ENCODE peak calls at places on chromosomes 3 and 15, in four cellular contexts. One of them, this sample, is unnamed.

GRCh38 chr3:85576091-85576690 is 617.4 kb downstream of the CADM2 start:
- DNase-seq in GM13977: peak
- DNase-seq in breast epithelium: peak
- DNase-seq in cardiac muscle cell: peak
- DNase-seq in this sample: no peak

GRCh38 chr15:72202302-72202701 is 4.7 kb upstream of the GRAMD2A start:
- DNase-seq in GM13977: no peak
- DNase-seq in breast epithelium: no peak
- DNase-seq in cardiac muscle cell: no peak
- DNase-seq in this sample: no peak

GRCh38 chr15:40929730-40930429 is 740 bp downstream of the DLL4 start:
- DNase-seq in GM13977: no peak
- DNase-seq in breast epithelium: no peak
- DNase-seq in cardiac muscle cell: peak
- DNase-seq in this sample: no peak

GRCh38 chr3:113912551-113913246 is 35.1 kb upstream of the ZDHHC23 start:
- DNase-seq in GM13977: peak
- DNase-seq in breast epithelium: peak
- DNase-seq in cardiac muscle cell: peak
- DNase-seq in this sample: no peak

GRCh38 chr3:66138336-66139234 is 82.2 kb upstream of the SLC25A26 start:
- DNase-seq in GM13977: peak
- DNase-seq in breast epithelium: peak
- DNase-seq in cardiac muscle cell: peak
- DNase-seq in this sample: no peak

GRCh38 chr3:4749567-4750002 is 229.7 kb upstream of the BHLHE40 start:
- DNase-seq in GM13977: no peak
- DNase-seq in breast epithelium: no peak
- DNase-seq in cardiac muscle cell: no peak
- DNase-seq in this sample: no peak

GRCh38 chr3:24196526-24196925 is 251.4 kb downstream of the NR1D2 start:
- DNase-seq in GM13977: no peak
- DNase-seq in breast epithelium: no peak
- DNase-seq in cardiac muscle cell: peak
- DNase-seq in this sample: no peak

GRCh38 chr3:171177056-171177455 is 150.5 kb upstream of the SLC2A2 start:
- DNase-seq in GM13977: no peak
- DNase-seq in breast epithelium: no peak
- DNase-seq in cardiac muscle cell: no peak
- DNase-seq in this sample: no peak

GRCh38 chr3:115401298-115401697 is 222.0 kb upstream of the GAP43 start:
- DNase-seq in GM13977: no peak
- DNase-seq in breast epithelium: no peak
- DNase-seq in cardiac muscle cell: peak
- DNase-seq in this sample: no peak

GRCh38 chr3:46006646-46007045 is 11.0 kb upstream of the FYCO1 start:
- DNase-seq in GM13977: no peak
- DNase-seq in breast epithelium: no peak
- DNase-seq in cardiac muscle cell: peak
- DNase-seq in this sample: no peak

GRCh38 chr15:63600001-63600645 is 2.9 kb downstream of the FBXL22 start:
- DNase-seq in GM13977: no peak
- DNase-seq in breast epithelium: no peak
- DNase-seq in cardiac muscle cell: peak
- DNase-seq in this sample: no peak

GRCh38 chr3:18241837-18242236 is 183.3 kb downstream of the SATB1 start:
- DNase-seq in GM13977: no peak
- DNase-seq in breast epithelium: no peak
- DNase-seq in cardiac muscle cell: no peak
- DNase-seq in this sample: no peak

GRCh38 chr3:171429635-171430034 is 30.6 kb downstream of the TNIK start:
- DNase-seq in GM13977: no peak
- DNase-seq in breast epithelium: no peak
- DNase-seq in cardiac muscle cell: no peak
- DNase-seq in this sample: no peak

GRCh38 chr3:182375921-182376320 is 417.4 kb upstream of the ATP11B start:
- DNase-seq in GM13977: no peak
- DNase-seq in breast epithelium: no peak
- DNase-seq in cardiac muscle cell: no peak
- DNase-seq in this sample: no peak

GRCh38 chr15:66815322-66815721 is 113.3 kb downstream of the SMAD6 start:
- DNase-seq in GM13977: no peak
- DNase-seq in breast epithelium: no peak
- DNase-seq in cardiac muscle cell: peak
- DNase-seq in this sample: no peak

GRCh38 chr3:44330444-44330843 is 8.1 kb upstream of the TCAIM start:
- DNase-seq in GM13977: no peak
- DNase-seq in breast epithelium: no peak
- DNase-seq in cardiac muscle cell: no peak
- DNase-seq in this sample: no peak

GRCh38 chr3:67804089-67804488 is 149.7 kb upstream of the SUCLG2 start:
- DNase-seq in GM13977: no peak
- DNase-seq in breast epithelium: no peak
- DNase-seq in cardiac muscle cell: no peak
- DNase-seq in this sample: no peak

GRCh38 chr3:108477511-108478147 is 32.8 kb downstream of the MYH15 start:
- DNase-seq in GM13977: peak
- DNase-seq in breast epithelium: no peak
- DNase-seq in cardiac muscle cell: peak
- DNase-seq in this sample: no peak

GRCh38 chr15:33026614-33027013 is 167.9 kb downstream of the FMN1 start:
- DNase-seq in GM13977: no peak
- DNase-seq in breast epithelium: peak
- DNase-seq in cardiac muscle cell: no peak
- DNase-seq in this sample: no peak

GRCh38 chr3:50616770-50617095 is 218 bp upstream of the MAPKAPK3 start:
- DNase-seq in GM13977: peak
- DNase-seq in breast epithelium: peak
- DNase-seq in cardiac muscle cell: peak
- DNase-seq in this sample: peak

GRCh38 chr3:148230473-148230872 is 467.2 kb upstream of the AGTR1 start:
- DNase-seq in GM13977: no peak
- DNase-seq in breast epithelium: no peak
- DNase-seq in cardiac muscle cell: no peak
- DNase-seq in this sample: no peak

GRCh38 chr15:99619712-99620111 is 53.9 kb downstream of the MEF2A start:
- DNase-seq in GM13977: no peak
- DNase-seq in breast epithelium: no peak
- DNase-seq in cardiac muscle cell: peak
- DNase-seq in this sample: no peak

GRCh38 chr15:59812185-59812870 is 123.2 kb upstream of the BNIP2 start:
- DNase-seq in GM13977: no peak
- DNase-seq in breast epithelium: no peak
- DNase-seq in cardiac muscle cell: no peak
- DNase-seq in this sample: no peak

GRCh38 chr15:88788816-88789215 is 14.4 kb upstream of the ACAN start:
- DNase-seq in GM13977: no peak
- DNase-seq in breast epithelium: no peak
- DNase-seq in cardiac muscle cell: no peak
- DNase-seq in this sample: no peak

GRCh38 chr15:45704329-45705249 is 69.8 kb downstream of the SQOR start:
- DNase-seq in GM13977: no peak
- DNase-seq in breast epithelium: no peak
- DNase-seq in cardiac muscle cell: peak
- DNase-seq in this sample: no peak

GRCh38 chr15:88998980-88999713 is 86.0 kb upstream of the MFGE8 start:
- DNase-seq in GM13977: no peak
- DNase-seq in breast epithelium: no peak
- DNase-seq in cardiac muscle cell: no peak
- DNase-seq in this sample: no peak

GRCh38 chr15:74203914-74204431 is 1.4 kb upstream of the STRA6 start:
- DNase-seq in GM13977: no peak
- DNase-seq in breast epithelium: peak
- DNase-seq in cardiac muscle cell: peak
- DNase-seq in this sample: no peak

GRCh38 chr3:39146611-39147373 is 6.6 kb downstream of the CSRNP1 start:
- DNase-seq in GM13977: no peak
- DNase-seq in breast epithelium: peak
- DNase-seq in cardiac muscle cell: peak
- DNase-seq in this sample: peak

GRCh38 chr15:23372284-23372683 is 17.7 kb downstream of the GOLGA8S start:
- DNase-seq in GM13977: no peak
- DNase-seq in breast epithelium: no peak
- DNase-seq in cardiac muscle cell: peak
- DNase-seq in this sample: no peak

GRCh38 chr3:152688313-152688712 is 146.6 kb upstream of the P2RY1 start:
- DNase-seq in GM13977: no peak
- DNase-seq in breast epithelium: no peak
- DNase-seq in cardiac muscle cell: no peak
- DNase-seq in this sample: no peak

GRCh38 chr3:44223274-44223673 is 18.4 kb upstream of the TOPAZ1 start:
- DNase-seq in GM13977: no peak
- DNase-seq in breast epithelium: no peak
- DNase-seq in cardiac muscle cell: no peak
- DNase-seq in this sample: no peak

GRCh38 chr3:19934098-19934566 is at the start of gene EFHB:
- DNase-seq in GM13977: no peak
- DNase-seq in breast epithelium: no peak
- DNase-seq in cardiac muscle cell: peak
- DNase-seq in this sample: no peak

GRCh38 chr3:197858598-197858997 is 67.5 kb downstream of the LRCH3 start:
- DNase-seq in GM13977: no peak
- DNase-seq in breast epithelium: no peak
- DNase-seq in cardiac muscle cell: no peak
- DNase-seq in this sample: no peak

GRCh38 chr3:123876858-123877257 is 7.3 kb downstream of the MYLK start:
- DNase-seq in GM13977: no peak
- DNase-seq in breast epithelium: no peak
- DNase-seq in cardiac muscle cell: no peak
- DNase-seq in this sample: no peak
- TF ChIP-seq CTCF in GM13977: peak
- TF ChIP-seq CTCF in breast epithelium: no peak
- TF ChIP-seq CTCF in cardiac muscle cell: peak
- TF ChIP-seq CTCF in this sample: no peak

DNA sequence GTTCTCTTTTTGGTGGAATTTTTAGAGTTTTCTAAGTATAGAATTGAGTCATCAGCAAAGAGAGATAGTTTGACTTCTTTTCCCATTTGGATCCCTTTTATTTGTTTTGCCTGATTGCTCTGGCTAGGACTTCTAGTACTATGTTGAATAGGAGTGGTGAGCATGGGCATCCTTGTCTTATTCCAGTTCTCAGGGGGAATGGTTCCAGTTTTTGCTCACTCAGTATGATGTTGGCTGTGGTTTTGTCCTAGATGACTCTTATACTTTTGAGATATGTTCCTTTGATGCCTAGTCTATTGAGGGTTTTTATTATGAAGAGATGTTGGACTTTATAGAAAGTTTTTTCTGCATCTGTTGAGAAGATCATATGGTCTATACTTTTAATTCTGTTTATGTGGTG is 72.5 kb downstream of the TNFAIP8L3 start:
- DNase-seq in GM13977: no peak
- DNase-seq in breast epithelium: no peak
- DNase-seq in cardiac muscle cell: no peak
- DNase-seq in this sample: no peak
- TF ChIP-seq CTCF in GM13977: no peak
- TF ChIP-seq CTCF in breast epithelium: no peak
- TF ChIP-seq CTCF in cardiac muscle cell: no peak
- TF ChIP-seq CTCF in this sample: no peak

GRCh38 chr3:184811034-184811433 is 932 bp upstream of the VPS8 start:
- DNase-seq in GM13977: no peak
- DNase-seq in breast epithelium: no peak
- DNase-seq in cardiac muscle cell: no peak
- DNase-seq in this sample: no peak

GRCh38 chr3:184812845-184813157 is 835 bp downstream of the VPS8 start:
- DNase-seq in GM13977: no peak
- DNase-seq in breast epithelium: no peak
- DNase-seq in cardiac muscle cell: no peak
- DNase-seq in this sample: no peak

GRCh38 chr3:184811663-184811998 is 335 bp upstream of the VPS8 start:
- DNase-seq in GM13977: no peak
- DNase-seq in breast epithelium: no peak
- DNase-seq in cardiac muscle cell: no peak
- DNase-seq in this sample: no peak

GRCh38 chr3:184813357-184813756 is 1.4 kb downstream of the VPS8 start:
- DNase-seq in GM13977: no peak
- DNase-seq in breast epithelium: no peak
- DNase-seq in cardiac muscle cell: no peak
- DNase-seq in this sample: no peak

GRCh38 chr3:184811999-184812844 is at the start of gene VPS8:
- DNase-seq in GM13977: peak
- DNase-seq in breast epithelium: peak
- DNase-seq in cardiac muscle cell: peak
- DNase-seq in this sample: peak
- TF ChIP-seq CTCF in GM13977: peak
- TF ChIP-seq CTCF in breast epithelium: peak
- TF ChIP-seq CTCF in cardiac muscle cell: peak
- TF ChIP-seq CTCF in this sample: no peak

DNA sequence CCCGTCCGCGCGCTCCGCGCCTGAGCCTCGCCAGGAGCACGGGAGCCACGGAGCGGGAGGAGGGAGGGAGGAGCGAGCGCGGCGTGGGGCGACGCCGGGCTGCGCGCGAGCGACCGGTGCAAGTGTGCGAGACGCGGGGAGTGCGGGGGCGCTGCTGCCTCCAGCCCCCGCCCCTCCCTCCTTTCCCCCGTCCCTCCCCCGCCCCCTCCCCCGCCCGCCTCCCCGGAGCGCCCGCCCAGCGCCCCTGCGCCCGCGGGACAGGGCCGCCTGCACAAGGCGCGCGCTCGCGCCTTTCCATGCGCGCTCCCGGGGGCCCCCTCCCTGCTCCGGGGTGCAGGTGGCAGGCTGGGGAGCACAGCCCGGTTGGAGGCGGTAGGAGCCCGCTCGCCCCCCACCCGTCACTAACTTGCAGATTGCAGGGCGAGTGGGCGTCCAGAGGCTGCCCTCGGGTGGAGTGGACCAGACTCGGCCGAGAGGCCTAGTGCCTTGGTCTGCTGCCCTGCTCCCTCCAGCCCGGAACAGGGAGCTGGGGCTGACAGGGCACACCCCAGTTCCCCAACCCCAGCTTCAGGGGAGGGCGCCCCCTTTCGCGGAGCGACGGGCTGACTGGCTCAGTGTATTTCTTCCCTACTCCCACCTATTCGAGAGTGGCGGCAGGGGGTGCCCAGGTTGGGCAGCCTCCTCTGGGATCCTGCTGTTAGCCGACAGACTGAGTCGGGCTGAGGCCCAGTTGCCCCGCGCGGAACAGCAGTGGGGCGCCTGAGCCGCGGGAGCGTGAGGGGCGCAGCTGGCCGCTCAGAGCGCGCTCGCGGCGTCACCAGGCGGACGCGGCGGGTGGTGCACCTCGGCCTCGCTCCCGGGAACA is at the start of gene WNT7A:
- DNase-seq in GM13977: peak
- DNase-seq in breast epithelium: no peak
- DNase-seq in cardiac muscle cell: peak
- DNase-seq in this sample: no peak
- TF ChIP-seq CTCF in GM13977: peak
- TF ChIP-seq CTCF in breast epithelium: no peak
- TF ChIP-seq CTCF in cardiac muscle cell: peak
- TF ChIP-seq CTCF in this sample: no peak

GRCh38 chr3:69691860-69692259 is 47.4 kb upstream of the MITF start:
- DNase-seq in GM13977: no peak
- DNase-seq in breast epithelium: no peak
- DNase-seq in cardiac muscle cell: no peak
- DNase-seq in this sample: no peak
- TF ChIP-seq CTCF in GM13977: no peak
- TF ChIP-seq CTCF in breast epithelium: no peak
- TF ChIP-seq CTCF in cardiac muscle cell: no peak
- TF ChIP-seq CTCF in this sample: no peak